ENCODE peak calls at places on chromosome 22, in eight cellular contexts. M is NCI-H345; F is activated effector memory CD4-positive, alpha-beta T cell treated with Interleukin-2 at 50 U/mL for 16 hours; P is GF-D8; J is COR-L47; H is tibial artery; C is DND-41; G is stromal cell of bone marrow. I is an unnamed sample.

GRCh38 chr22:44351685-44352377 is 39.1 kb upstream of the SHISAL1 start:
- DNase-seq in M (peak; percentile 28), F (no peak), P (no peak), J (peak; percentile 62), H (no peak), C (no peak), G (peak; percentile 83), I (no peak)

GRCh38 chr22:19105867-19106802 is 16.1 kb downstream of the DGCR2 start:
- DNase-seq in M (no peak), F (peak; percentile 27), P (no peak), J (no peak), H (peak; percentile 56), C (no peak), G (no peak), I (no peak)

GRCh38 chr22:37681001-37681424 is 5.1 kb upstream of the NOL12 start:
- DNase-seq in M (no peak), F (no peak), P (no peak), J (no peak), H (no peak), C (no peak), G (no peak), I (no peak)

GRCh38 chr22:29716814-29717213 is 3.0 kb upstream of the CABP7 start:
- DNase-seq in M (no peak), F (no peak), P (no peak), J (no peak), H (no peak), C (peak; percentile 57), G (peak; percentile 63), I (no peak)

GRCh38 chr22:46076651-46077339 is 73.5 kb upstream of the PPARA start:
- DNase-seq in M (no peak), F (no peak), P (no peak), J (no peak), H (peak; percentile 75), C (no peak), G (no peak), I (no peak)

GRCh38 chr22:48047722-48048500 is 1285.5 kb downstream of the TBC1D22A start:
- DNase-seq in M (peak; percentile 13), F (no peak), P (no peak), J (no peak), H (no peak), C (no peak), G (no peak), I (no peak)

GRCh38 chr22:35631597-35631996 is 14.5 kb upstream of the MB start:
- DNase-seq in M (no peak), F (no peak), P (no peak), J (peak; percentile 24), H (peak; percentile 64), C (peak; percentile 27), G (no peak), I (no peak)

GRCh38 chr22:38755911-38756532 is at the start of gene SUN2:
- DNase-seq in M (peak; percentile 74), F (peak; percentile 90), P (peak; percentile 42), J (peak; percentile 84), H (peak; percentile 98), C (peak; percentile 91), G (peak; percentile 75), I (peak; percentile 80)

GRCh38 chr22:23692598-23693291 is 1.9 kb downstream of the RGL4 start:
- DNase-seq in M (no peak), F (no peak), P (no peak), J (no peak), H (no peak), C (peak; percentile 28), G (no peak), I (no peak)

GRCh38 chr22:47178339-47178738 is 415.9 kb downstream of the TBC1D22A start:
- DNase-seq in M (no peak), F (no peak), P (no peak), J (no peak), H (no peak), C (no peak), G (no peak), I (no peak)

GRCh38 chr22:38754247-38755154 is 1.3 kb downstream of the SUN2 start:
- DNase-seq in M (no peak), F (no peak), P (peak; percentile 35), J (peak; percentile 42), H (peak; percentile 98), C (peak; percentile 52), G (no peak), I (peak; percentile 18)

GRCh38 chr22:37079668-37080171 is 28.2 kb downstream of the KCTD17 start:
- DNase-seq in M (no peak), F (peak; percentile 65), P (no peak), J (no peak), H (no peak), C (no peak), G (peak; percentile 8), I (no peak)

GRCh38 chr22:49791682-49792081 is 36.0 kb downstream of the BRD1 start:
- DNase-seq in M (no peak), F (no peak), P (no peak), J (no peak), H (no peak), C (no peak), G (no peak), I (no peak)

GRCh38 chr22:36423461-36424404 is 36.0 kb upstream of the MYH9 start:
- DNase-seq in M (no peak), F (no peak), P (peak; percentile 83), J (no peak), H (no peak), C (no peak), G (no peak), I (no peak)

GRCh38 chr22:45435544-45436139 is 22.1 kb downstream of the RIBC2 start:
- DNase-seq in M (peak; percentile 66), F (peak; percentile 71), P (peak; percentile 71), J (peak; percentile 70), H (peak; percentile 94), C (peak; percentile 81), G (peak; percentile 80), I (no peak)

GRCh38 chr22:43275545-43275981 is 67.6 kb downstream of the SCUBE1 start:
- DNase-seq in M (no peak), F (no peak), P (peak; percentile 51), J (no peak), H (no peak), C (no peak), G (no peak), I (no peak)

GRCh38 chr22:36946436-36947158 is 33.2 kb downstream of the CSF2RB start:
- DNase-seq in M (no peak), F (no peak), P (peak; percentile 31), J (no peak), H (no peak), C (no peak), G (peak; percentile 62), I (no peak)

GRCh38 chr22:18033204-18033998 is 9.0 kb upstream of the MICAL3 start:
- DNase-seq in M (no peak), F (no peak), P (no peak), J (no peak), H (peak; percentile 79), C (no peak), G (peak; percentile 85), I (no peak)

GRCh38 chr22:23542933-23543332 is 37.2 kb downstream of the IGLL1 start:
- DNase-seq in M (peak; percentile 35), F (no peak), P (no peak), J (no peak), H (no peak), C (no peak), G (no peak), I (no peak)

GRCh38 chr22:41812805-41813545 is 12.5 kb downstream of the CCDC134 start:
- DNase-seq in M (no peak), F (no peak), P (no peak), J (no peak), H (no peak), C (no peak), G (no peak), I (no peak)

GRCh38 chr22:49351761-49352221 is 475.9 kb downstream of the BRD1 start:
- DNase-seq in M (no peak), F (no peak), P (no peak), J (no peak), H (no peak), C (no peak), G (no peak), I (no peak)

GRCh38 chr22:45805413-45805812 is 133.8 kb downstream of the ATXN10 start:
- DNase-seq in M (no peak), F (no peak), P (no peak), J (no peak), H (no peak), C (no peak), G (no peak), I (no peak)

GRCh38 chr22:26139320-26139719 is 29.9 kb upstream of the SEZ6L start:
- DNase-seq in M (peak; percentile 58), F (no peak), P (no peak), J (peak; percentile 59), H (no peak), C (no peak), G (no peak), I (peak; percentile 88)

GRCh38 chr22:29621761-29622526 is 18.5 kb downstream of the NF2 start:
- DNase-seq in M (no peak), F (no peak), P (peak; percentile 33), J (no peak), H (no peak), C (no peak), G (peak; percentile 83), I (no peak)

GRCh38 chr22:25780673-25781072 is 38.7 kb downstream of the MYO18B start:
- DNase-seq in M (no peak), F (no peak), P (no peak), J (peak; percentile 19), H (no peak), C (no peak), G (no peak), I (peak; percentile 63)

GRCh38 chr22:36221799-36222751 is 17.3 kb downstream of the APOL2 start:
- DNase-seq in M (peak; percentile 49), F (peak; percentile 23), P (no peak), J (peak; percentile 59), H (no peak), C (peak; percentile 73), G (no peak), I (no peak)

GRCh38 chr22:30212996-30213441 is 33.5 kb downstream of the LIF start:
- DNase-seq in M (no peak), F (no peak), P (peak; percentile 32), J (no peak), H (no peak), C (peak; percentile 64), G (peak; percentile 63), I (no peak)

GRCh38 chr22:50138036-50138435 is 32.5 kb upstream of the PANX2 start:
- DNase-seq in M (no peak), F (no peak), P (no peak), J (no peak), H (peak; percentile 10), C (no peak), G (no peak), I (no peak)

GRCh38 chr22:41021655-41022454 is 70.5 kb upstream of the EP300 start:
- DNase-seq in M (peak; percentile 43), F (peak; percentile 50), P (peak; percentile 47), J (peak; percentile 61), H (peak; percentile 87), C (peak; percentile 69), G (no peak), I (no peak)

GRCh38 chr22:47654922-47655451 is 892.5 kb downstream of the TBC1D22A start:
- DNase-seq in M (no peak), F (no peak), P (no peak), J (no peak), H (no peak), C (no peak), G (no peak), I (no peak)

GRCh38 chr22:47194476-47195155 is 432.2 kb downstream of the TBC1D22A start:
- DNase-seq in M (no peak), F (no peak), P (no peak), J (no peak), H (no peak), C (no peak), G (no peak), I (no peak)

GRCh38 chr22:32992821-32993220 is 65.4 kb downstream of the SYN3 start:
- DNase-seq in M (no peak), F (no peak), P (no peak), J (no peak), H (no peak), C (no peak), G (no peak), I (no peak)

GRCh38 chr22:44574057-44574456 is 76.0 kb upstream of the RTL6 start:
- DNase-seq in M (no peak), F (no peak), P (no peak), J (no peak), H (peak; percentile 55), C (no peak), G (peak; percentile 92), I (no peak)